ENCODE peak calls at places on chromosomes 2 and 18, in four cellular contexts. One of them, this sample, is unnamed. For H3K4me1, the result is how much of the 10 kb centered on the place peaks cover.

GRCh38 chr2:218832520-218832919 is 917 bp upstream of the PRKAG3 start:
- DNase-seq in mammary epithelial cell: no peak
- DNase-seq in SK-N-SH: no peak
- DNase-seq in HepG2: no peak
- DNase-seq in this sample: no peak

GRCh38 chr2:63842149-63843061 is 709 bp downstream of the UGP2 start:
- DNase-seq in mammary epithelial cell: peak
- DNase-seq in SK-N-SH: peak
- DNase-seq in HepG2: peak
- DNase-seq in this sample: peak

GRCh38 chr2:102110596-102111334 is 31.8 kb upstream of the IL1R1 start:
- DNase-seq in mammary epithelial cell: no peak
- DNase-seq in SK-N-SH: no peak
- DNase-seq in HepG2: no peak
- DNase-seq in this sample: no peak

GRCh38 chr2:206086683-206087350 is 843 bp upstream of the INO80D start:
- DNase-seq in mammary epithelial cell: no peak
- DNase-seq in SK-N-SH: peak
- DNase-seq in HepG2: peak
- DNase-seq in this sample: peak

GRCh38 chr18:3345885-3346284 is 84.0 kb downstream of the MYL12B start:
- DNase-seq in mammary epithelial cell: peak
- DNase-seq in SK-N-SH: no peak
- DNase-seq in HepG2: no peak
- DNase-seq in this sample: no peak

GRCh38 chr18:74497308-74497640 is 1.1 kb downstream of the CNDP2 start:
- DNase-seq in mammary epithelial cell: no peak
- DNase-seq in SK-N-SH: no peak
- DNase-seq in HepG2: peak
- DNase-seq in this sample: peak

GRCh38 chr2:105609756-105610397 is 134.8 kb upstream of the NCK2 start:
- DNase-seq in mammary epithelial cell: no peak
- DNase-seq in SK-N-SH: no peak
- DNase-seq in HepG2: no peak
- DNase-seq in this sample: no peak

GRCh38 chr2:973129-973528 is 22.5 kb downstream of the SNTG2 start:
- DNase-seq in mammary epithelial cell: no peak
- DNase-seq in SK-N-SH: no peak
- DNase-seq in HepG2: no peak
- DNase-seq in this sample: no peak

GRCh38 chr2:47195149-47195548 is 40.0 kb upstream of the STPG4 start:
- DNase-seq in mammary epithelial cell: peak
- DNase-seq in SK-N-SH: no peak
- DNase-seq in HepG2: no peak
- DNase-seq in this sample: no peak

GRCh38 chr2:159402790-159403189 is 116.3 kb upstream of the WDSUB1 start:
- DNase-seq in mammary epithelial cell: no peak
- DNase-seq in SK-N-SH: no peak
- DNase-seq in HepG2: peak
- DNase-seq in this sample: no peak

GRCh38 chr2:216478151-216478550 is 20.5 kb upstream of the RPL37A start:
- DNase-seq in mammary epithelial cell: peak
- DNase-seq in SK-N-SH: no peak
- DNase-seq in HepG2: no peak
- DNase-seq in this sample: no peak

GRCh38 chr2:240210198-240210965 is 69.9 kb upstream of the OTOS start:
- DNase-seq in mammary epithelial cell: no peak
- DNase-seq in SK-N-SH: no peak
- DNase-seq in HepG2: no peak
- DNase-seq in this sample: no peak

GRCh38 chr18:78542204-78542603 is 437.4 kb upstream of the SALL3 start:
- DNase-seq in mammary epithelial cell: peak
- DNase-seq in SK-N-SH: no peak
- DNase-seq in HepG2: no peak
- DNase-seq in this sample: no peak

GRCh38 chr18:56563568-56563967 is 74.8 kb downstream of the TXNL1 start:
- DNase-seq in mammary epithelial cell: no peak
- DNase-seq in SK-N-SH: no peak
- DNase-seq in HepG2: peak
- DNase-seq in this sample: peak

GRCh38 chr18:24726727-24727539 is 266.5 kb downstream of the HRH4 start:
- DNase-seq in mammary epithelial cell: peak
- DNase-seq in SK-N-SH: peak
- DNase-seq in HepG2: peak
- DNase-seq in this sample: peak

GRCh38 chr18:57223160-57223870 is 76.4 kb downstream of the BOD1L2 start:
- DNase-seq in mammary epithelial cell: peak
- DNase-seq in SK-N-SH: no peak
- DNase-seq in HepG2: no peak
- DNase-seq in this sample: no peak

GRCh38 chr2:88597168-88597567 is 30.1 kb downstream of the EIF2AK3 start:
- DNase-seq in mammary epithelial cell: no peak
- DNase-seq in SK-N-SH: no peak
- DNase-seq in HepG2: no peak
- DNase-seq in this sample: no peak

GRCh38 chr2:2590796-2591541 is 259.9 kb upstream of the MYT1L start:
- DNase-seq in mammary epithelial cell: no peak
- DNase-seq in SK-N-SH: no peak
- DNase-seq in HepG2: no peak
- DNase-seq in this sample: no peak

GRCh38 chr18:50853863-50854271 is 25.1 kb upstream of the ME2 start:
- DNase-seq in mammary epithelial cell: peak
- DNase-seq in SK-N-SH: no peak
- DNase-seq in HepG2: peak
- DNase-seq in this sample: no peak

GRCh38 chr2:10335046-10335840 is 32.5 kb downstream of the HPCAL1 start:
- DNase-seq in mammary epithelial cell: no peak
- DNase-seq in SK-N-SH: no peak
- DNase-seq in HepG2: no peak
- DNase-seq in this sample: no peak

GRCh38 chr2:205752924-205753323 is 70.6 kb downstream of the NRP2 start:
- DNase-seq in mammary epithelial cell: no peak
- DNase-seq in SK-N-SH: no peak
- DNase-seq in HepG2: no peak
- DNase-seq in this sample: no peak

GRCh38 chr2:159921752-159922404 is 123.9 kb upstream of the CD302 start:
- DNase-seq in mammary epithelial cell: peak
- DNase-seq in SK-N-SH: peak
- DNase-seq in HepG2: peak
- DNase-seq in this sample: peak

GRCh38 chr18:75128911-75129716 is 79.8 kb downstream of the PTGR3 start:
- DNase-seq in mammary epithelial cell: no peak
- DNase-seq in SK-N-SH: no peak
- DNase-seq in HepG2: no peak
- DNase-seq in this sample: no peak

DNA sequence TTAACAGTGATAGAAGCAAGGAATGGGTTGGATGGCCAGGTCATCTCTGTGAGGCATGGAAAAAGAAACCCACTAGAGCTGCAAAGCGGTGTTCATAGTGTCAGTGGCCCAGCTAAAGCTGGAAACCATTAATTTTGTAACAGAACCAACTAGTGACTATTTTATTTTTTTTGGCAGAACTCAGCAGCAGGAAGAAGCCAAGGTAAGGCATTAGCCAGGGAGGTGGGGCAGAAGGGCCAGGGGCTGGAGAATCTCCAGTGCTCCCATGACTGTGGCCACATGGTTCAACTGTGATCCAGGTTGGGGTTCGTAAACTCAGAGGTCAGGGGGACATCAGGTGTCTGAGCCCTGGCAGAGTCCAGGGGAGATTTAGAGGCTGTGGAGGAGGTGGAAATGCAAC is 25.9 kb upstream of the YES1 start:
- DNase-seq in mammary epithelial cell: no peak
- DNase-seq in SK-N-SH: no peak
- DNase-seq in HepG2: no peak
- DNase-seq in this sample: no peak
- H3K4me1 ChIP-seq in mammary epithelial cell: under half
- H3K4me1 ChIP-seq in SK-N-SH: under half
- H3K4me1 ChIP-seq in HepG2: half or more
- H3K4me1 ChIP-seq in this sample: under half

GRCh38 chr2:237662671-237663093 is 35.3 kb downstream of the LRRFIP1 start:
- DNase-seq in mammary epithelial cell: peak
- DNase-seq in SK-N-SH: peak
- DNase-seq in HepG2: peak
- DNase-seq in this sample: peak
- H3K4me2 ChIP-seq in mammary epithelial cell: peak
- H3K4me2 ChIP-seq in SK-N-SH: no peak
- H3K4me2 ChIP-seq in HepG2: peak
- H3K4me2 ChIP-seq in this sample: peak

GRCh38 chr18:10076502-10077030 is 162.8 kb downstream of the VAPA start:
- DNase-seq in mammary epithelial cell: peak
- DNase-seq in SK-N-SH: no peak
- DNase-seq in HepG2: no peak
- DNase-seq in this sample: no peak
- TF ChIP-seq CTCF in mammary epithelial cell: peak
- TF ChIP-seq CTCF in SK-N-SH: no peak
- TF ChIP-seq CTCF in HepG2: no peak
- TF ChIP-seq CTCF in this sample: no peak

GRCh38 chr2:84327645-84328249 is 131.3 kb downstream of the SUCLG1 start:
- DNase-seq in mammary epithelial cell: no peak
- DNase-seq in SK-N-SH: no peak
- DNase-seq in HepG2: no peak
- DNase-seq in this sample: no peak
- H3K4me1 ChIP-seq in mammary epithelial cell: under half
- H3K4me1 ChIP-seq in SK-N-SH: under half
- H3K4me1 ChIP-seq in HepG2: under half
- H3K4me1 ChIP-seq in this sample: under half

GRCh38 chr18:58299936-58300335 is 255.9 kb downstream of the NEDD4L start:
- DNase-seq in mammary epithelial cell: no peak
- DNase-seq in SK-N-SH: no peak
- DNase-seq in HepG2: no peak
- DNase-seq in this sample: no peak
- H3K4me2 ChIP-seq in mammary epithelial cell: no peak
- H3K4me2 ChIP-seq in SK-N-SH: no peak
- H3K4me2 ChIP-seq in HepG2: no peak
- H3K4me2 ChIP-seq in this sample: no peak

This sample was measured in OCI-LY7.